ENCODE peak calls at places on chromosomes 7 and 10, in five cellular contexts. F, P, J, C and X are unnamed samples.

GRCh38 chr7:133829336-133829897 is 297.7 kb upstream of the LRGUK start:
- DNase-seq in F (no peak), J (no peak), C (peak; percentile 24), P (no peak), X (no peak)

GRCh38 chr10:33248638-33249037 is 85.8 kb downstream of the NRP1 start:
- DNase-seq in F (no peak), P (no peak), J (no peak), C (peak; percentile 94), X (peak; percentile 7)

GRCh38 chr7:223118-223800 is 30.9 kb downstream of the FAM20C start:
- DNase-seq in F (no peak), P (no peak), J (no peak), C (peak; percentile 32), X (no peak)

GRCh38 chr10:132516771-132517725 is 20.5 kb upstream of the INPP5A start:
- DNase-seq in F (peak; percentile 78), P (peak; percentile 87), C (peak; percentile 98), J (peak; percentile 95), X (peak; percentile 98)

GRCh38 chr10:35343739-35344138 is 7.4 kb downstream of the CCNY start:
- DNase-seq in J (no peak), F (no peak), C (no peak), P (no peak), X (no peak)

GRCh38 chr7:113267271-113267670 is 148.9 kb upstream of the SMIM30 start:
- DNase-seq in P (no peak), F (no peak), J (no peak), C (no peak), X (no peak)

GRCh38 chr7:16564909-16565426 is 38.3 kb downstream of the LRRC72 start:
- DNase-seq in P (no peak), C (peak; percentile 47), J (no peak), F (no peak), X (no peak)

GRCh38 chr7:74579800-74580685 is 77.5 kb upstream of the GTF2I start:
- DNase-seq in P (peak; percentile 91), C (peak; percentile 65), J (peak; percentile 84), F (no peak), X (peak; percentile 40)

GRCh38 chr7:77537595-77538185 is 595 bp downstream of the PTPN12 start:
- DNase-seq in P (peak; percentile 58), J (peak; percentile 54), F (no peak), C (no peak), X (peak; percentile 32)

GRCh38 chr7:111357691-111358090 is 204.6 kb downstream of the IMMP2L start:
- DNase-seq in F (no peak), P (no peak), C (peak; percentile 49), J (no peak), X (peak; percentile 43)

GRCh38 chr7:136293272-136293671 is 316.1 kb upstream of the MTPN start:
- DNase-seq in C (no peak), P (no peak), J (no peak), F (no peak), X (no peak)

GRCh38 chr10:80737209-80737608 is 199.5 kb downstream of the SH2D4B start:
- DNase-seq in C (no peak), J (no peak), F (no peak), P (no peak), X (no peak)

GRCh38 chr7:157485961-157486510 is 149.2 kb downstream of the DNAJB6 start:
- DNase-seq in P (peak; percentile 29), C (no peak), J (no peak), F (no peak), X (no peak)

GRCh38 chr7:157488326-157488725 is 151.5 kb downstream of the DNAJB6 start:
- DNase-seq in J (no peak), P (peak; percentile 22), C (no peak), F (no peak), X (no peak)

GRCh38 chr7:157488966-157489365 is 152.2 kb downstream of the DNAJB6 start:
- DNase-seq in P (peak; percentile 31), F (no peak), J (no peak), C (no peak), X (no peak)

GRCh38 chr7:157485361-157485831 is 148.6 kb downstream of the DNAJB6 start:
- DNase-seq in C (no peak), P (peak; percentile 37), F (no peak), J (no peak), X (no peak)

GRCh38 chr7:157487046-157487770 is 150.4 kb downstream of the DNAJB6 start:
- DNase-seq in C (no peak), J (no peak), F (no peak), P (peak; percentile 38), X (no peak)
- H3K9me3 ChIP-seq in C (no peaks in the 10 kb centered on the region), J (no peaks in the 10 kb centered on the region), F (no peaks in the 10 kb centered on the region), P (no peaks in the 10 kb centered on the region), X (peaks cover 2% of the 10 kb centered on the region)

GRCh38 chr10:5709865-5710264 is 25.2 kb downstream of the TASOR2 start:
- DNase-seq in J (no peak), P (no peak), F (no peak), C (no peak), X (no peak)
- H3K4me3 ChIP-seq in J (no peak overlapping the region), P (no peak overlapping the region), F (no peak overlapping the region), C (no peak overlapping the region), X (no peak overlapping the region)

DNA sequence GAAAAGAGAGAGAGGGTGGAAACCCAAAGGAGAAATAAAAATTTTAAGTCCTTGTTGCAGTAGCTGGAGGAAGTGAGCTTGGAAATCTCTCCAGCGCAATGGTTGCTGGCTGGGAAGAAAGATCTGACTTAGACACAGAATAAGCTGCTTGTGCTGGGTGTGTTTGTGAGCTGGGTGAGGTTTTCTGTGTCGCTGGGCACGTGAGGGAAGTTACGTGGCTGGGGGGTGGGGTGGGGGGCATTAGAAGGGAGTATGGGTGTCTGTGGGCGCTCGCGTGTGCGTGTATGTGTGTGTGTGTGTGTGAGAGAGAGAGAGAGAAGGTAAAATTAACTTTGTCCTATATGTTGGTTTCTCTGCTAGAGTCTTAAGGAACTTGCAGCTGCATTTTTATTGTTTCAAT is 11.6 kb downstream of the TCF7L2 start:
- DNase-seq in F (no peak), J (no peak), P (no peak), C (peak; percentile 8), X (no peak)
- H3K27me3 ChIP-seq in F (no peaks in the 10 kb centered on the region), J (no peaks in the 10 kb centered on the region), P (no peaks in the 10 kb centered on the region), C (no peaks in the 10 kb centered on the region), X (no peaks in the 10 kb centered on the region)

GRCh38 chr10:73785721-73786511 is 510 bp downstream of the ZSWIM8 start:
- DNase-seq in J (no peak), F (no peak), C (peak; percentile 85), P (no peak), X (peak; percentile 36)
- H3K9me3 ChIP-seq in J (no peaks in the 10 kb centered on the region), F (no peaks in the 10 kb centered on the region), C (no peaks in the 10 kb centered on the region), P (no peaks in the 10 kb centered on the region), X (no peaks in the 10 kb centered on the region)

GRCh38 chr7:43589728-43590127 is 6.8 kb downstream of the STK17A start:
- DNase-seq in F (no peak), J (no peak), P (no peak), C (no peak), X (no peak)

GRCh38 chr7:43589133-43589478 is 6.2 kb downstream of the STK17A start:
- DNase-seq in C (no peak), J (no peak), F (no peak), P (no peak), X (no peak)

GRCh38 chr7:43591551-43592180 is 8.8 kb downstream of the STK17A start:
- DNase-seq in J (no peak), F (no peak), P (no peak), C (peak; percentile 34), X (no peak)

GRCh38 chr7:43592321-43592720 is 9.4 kb downstream of the STK17A start:
- DNase-seq in J (no peak), P (no peak), F (no peak), C (no peak), X (no peak)

DNA sequence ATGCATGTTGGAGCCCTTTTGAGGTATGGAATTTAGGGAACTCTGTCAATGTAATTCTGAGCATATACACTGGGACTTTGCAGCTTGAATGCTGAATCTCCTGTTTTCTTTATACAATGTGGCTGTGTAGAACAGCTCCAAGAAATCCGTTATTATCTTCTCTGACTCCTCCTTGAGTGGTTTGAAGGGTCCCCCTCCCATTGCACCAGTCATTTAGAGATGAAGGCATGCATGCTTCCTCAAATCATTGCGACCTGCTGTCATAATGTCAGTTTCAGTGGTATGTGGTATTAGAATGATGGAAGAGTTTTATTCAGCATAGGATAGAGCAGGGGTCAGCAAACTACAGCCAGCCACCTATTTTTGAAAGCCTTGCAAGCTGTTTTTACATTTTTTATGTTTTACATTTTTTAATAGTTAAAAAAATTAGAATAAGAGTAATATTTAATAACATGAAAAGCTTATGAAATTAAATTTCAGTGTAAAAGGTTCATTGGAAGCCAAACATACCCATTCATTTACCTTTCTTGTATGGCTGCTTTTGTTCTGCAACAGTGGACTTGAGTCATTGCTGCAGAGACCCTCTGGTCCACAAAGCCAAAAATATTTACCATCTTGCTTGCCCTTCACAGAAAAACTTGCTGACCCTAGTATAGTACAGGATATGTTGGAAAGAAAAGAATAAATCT is 8.1 kb downstream of the STK17A start:
- DNase-seq in F (no peak), C (no peak), J (no peak), P (no peak), X (no peak)
- H3K4me3 ChIP-seq in F (no peak overlapping the region), C (no peak overlapping the region), J (no peak overlapping the region), P (no peak overlapping the region), X (no peak overlapping the region)